ENCODE peak calls at places on chromosomes 12 and 14, in four cellular contexts. One of them, this sample, is unnamed.
A peak's percentile ranks its signal among the peaks of the same experiment; 100 is the strongest.

GRCh38 chr12:46795988-46796387 is 29.8 kb downstream of the SLC38A4 start:
- DNase-seq in H1: no peak
- DNase-seq in HepG2: no peak
- DNase-seq in tibial artery: no peak
- DNase-seq in this sample: no peak

GRCh38 chr12:124646385-124647230 is 79.2 kb upstream of the NCOR2 start:
- DNase-seq in tibial artery: no peak
- DNase-seq in H1: no peak
- DNase-seq in HepG2: no peak
- DNase-seq in this sample: peak; percentile 77

GRCh38 chr12:57586128-57586527 is 4.9 kb upstream of the PIP4K2C start:
- DNase-seq in H1: no peak
- DNase-seq in tibial artery: no peak
- DNase-seq in HepG2: no peak
- DNase-seq in this sample: no peak

GRCh38 chr12:22262309-22262708 is 72.2 kb downstream of the ST8SIA1 start:
- DNase-seq in tibial artery: no peak
- DNase-seq in H1: no peak
- DNase-seq in HepG2: no peak
- DNase-seq in this sample: no peak

GRCh38 chr12:51822956-51823355 is 25.6 kb downstream of the FIGNL2 start:
- DNase-seq in tibial artery: no peak
- DNase-seq in H1: no peak
- DNase-seq in HepG2: no peak
- DNase-seq in this sample: no peak

GRCh38 chr12:59596232-59597143 is 659 bp downstream of the SLC16A7 start:
- DNase-seq in H1: no peak
- DNase-seq in HepG2: peak; percentile 16
- DNase-seq in tibial artery: peak; percentile 92
- DNase-seq in this sample: peak; percentile 83

GRCh38 chr12:28172434-28173030 is 17.7 kb upstream of the CCDC91 start:
- DNase-seq in HepG2: peak; percentile 39
- DNase-seq in H1: no peak
- DNase-seq in tibial artery: no peak
- DNase-seq in this sample: no peak

GRCh38 chr12:92614502-92614901 is 88.3 kb upstream of the PLEKHG7 start:
- DNase-seq in tibial artery: no peak
- DNase-seq in H1: no peak
- DNase-seq in HepG2: no peak
- DNase-seq in this sample: no peak

GRCh38 chr14:99481745-99482099 is 513 bp downstream of the CCNK start:
- DNase-seq in tibial artery: peak; percentile 27
- DNase-seq in H1: no peak
- DNase-seq in HepG2: no peak
- DNase-seq in this sample: no peak

GRCh38 chr12:121748218-121748570 is 35.6 kb downstream of the TMEM120B start:
- DNase-seq in H1: no peak
- DNase-seq in HepG2: no peak
- DNase-seq in tibial artery: no peak
- DNase-seq in this sample: no peak

GRCh38 chr14:33430414-33430813 is 491.7 kb downstream of the NPAS3 start:
- DNase-seq in H1: no peak
- DNase-seq in HepG2: no peak
- DNase-seq in tibial artery: no peak
- DNase-seq in this sample: no peak

GRCh38 chr14:22699801-22700564 is 55.8 kb upstream of the OR6J1 start:
- DNase-seq in tibial artery: no peak
- DNase-seq in HepG2: peak; percentile 100
- DNase-seq in H1: no peak
- DNase-seq in this sample: no peak

GRCh38 chr12:64583395-64584172 is 26.7 kb upstream of the RASSF3 start:
- DNase-seq in H1: no peak
- DNase-seq in tibial artery: no peak
- DNase-seq in HepG2: no peak
- DNase-seq in this sample: no peak

GRCh38 chr12:52212701-52213540 is 20.1 kb upstream of the KRT7 start:
- DNase-seq in H1: no peak
- DNase-seq in tibial artery: peak; percentile 13
- DNase-seq in HepG2: no peak
- DNase-seq in this sample: peak; percentile 22

GRCh38 chr12:80041691-80042090 is 57.6 kb upstream of the OTOGL start:
- DNase-seq in H1: no peak
- DNase-seq in HepG2: no peak
- DNase-seq in tibial artery: no peak
- DNase-seq in this sample: no peak

GRCh38 chr12:14885718-14886201 is at the start of gene MGP:
- DNase-seq in tibial artery: peak; percentile 81
- DNase-seq in HepG2: no peak
- DNase-seq in H1: no peak
- DNase-seq in this sample: no peak

GRCh38 chr12:75565795-75566194 is 54.4 kb upstream of the KRR1 start:
- DNase-seq in HepG2: no peak
- DNase-seq in H1: no peak
- DNase-seq in tibial artery: no peak
- DNase-seq in this sample: no peak

GRCh38 chr14:99611639-99612038 is 7.6 kb upstream of the CCDC85C start:
- DNase-seq in HepG2: no peak
- DNase-seq in H1: no peak
- DNase-seq in tibial artery: no peak
- DNase-seq in this sample: no peak

GRCh38 chr12:2205961-2206360 is 153.2 kb downstream of the CACNA1C start:
- DNase-seq in HepG2: no peak
- DNase-seq in tibial artery: no peak
- DNase-seq in H1: no peak
- DNase-seq in this sample: no peak

GRCh38 chr14:31927348-31927826 is 149.7 kb upstream of the ARHGAP5 start:
- DNase-seq in HepG2: peak; percentile 44
- DNase-seq in H1: no peak
- DNase-seq in tibial artery: no peak
- DNase-seq in this sample: no peak

GRCh38 chr12:120117961-120118709 is 1.6 kb upstream of the RAB35 start:
- DNase-seq in H1: no peak
- DNase-seq in HepG2: peak; percentile 45
- DNase-seq in tibial artery: no peak
- DNase-seq in this sample: no peak

GRCh38 chr12:65835256-65835655 is 11.0 kb downstream of the HMGA2 start:
- DNase-seq in H1: no peak
- DNase-seq in HepG2: no peak
- DNase-seq in tibial artery: no peak
- DNase-seq in this sample: no peak

DNA sequence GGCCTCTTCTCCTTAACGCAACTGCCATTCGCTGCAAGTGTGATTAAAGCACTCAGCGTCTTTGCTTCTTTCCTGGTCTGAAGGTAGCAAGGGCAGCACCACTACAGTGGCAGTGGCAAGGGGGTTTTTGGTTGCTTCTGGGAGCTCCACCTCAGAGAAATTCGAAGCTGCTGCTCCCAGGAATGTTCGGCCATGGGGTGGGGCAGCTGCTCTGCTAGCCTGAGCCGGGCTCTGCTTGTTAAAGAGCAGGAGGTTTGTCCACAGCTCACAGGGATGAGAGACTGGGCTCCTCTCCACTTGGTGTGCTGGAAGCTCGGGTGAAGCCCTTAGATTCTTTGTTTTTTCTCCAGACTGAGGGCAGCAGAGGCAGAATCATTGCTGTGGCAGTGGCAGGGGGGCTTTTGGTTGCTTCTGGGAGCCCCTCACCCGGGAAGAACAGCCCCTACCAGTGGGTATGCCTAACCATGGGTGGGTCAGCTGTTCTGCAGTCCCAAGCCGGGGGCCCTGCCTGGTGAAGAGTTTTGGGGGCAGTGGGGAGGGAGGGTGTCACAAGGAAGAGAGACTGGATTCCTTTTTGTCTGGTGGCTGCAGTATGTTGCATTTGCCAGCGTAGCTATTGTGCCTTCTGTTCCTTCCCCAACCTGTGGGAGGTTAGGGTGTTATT is 340.2 kb downstream of the AEBP2 start:
- DNase-seq in tibial artery: no peak
- DNase-seq in HepG2: no peak
- DNase-seq in H1: no peak
- DNase-seq in this sample: no peak
- H3K4me3 ChIP-seq in tibial artery: peak overlapping the region; percentile 58
- H3K4me3 ChIP-seq in HepG2: no peak overlapping the region
- H3K4me3 ChIP-seq in H1: no peak overlapping the region
- H3K4me3 ChIP-seq in this sample: no peak overlapping the region

DNA sequence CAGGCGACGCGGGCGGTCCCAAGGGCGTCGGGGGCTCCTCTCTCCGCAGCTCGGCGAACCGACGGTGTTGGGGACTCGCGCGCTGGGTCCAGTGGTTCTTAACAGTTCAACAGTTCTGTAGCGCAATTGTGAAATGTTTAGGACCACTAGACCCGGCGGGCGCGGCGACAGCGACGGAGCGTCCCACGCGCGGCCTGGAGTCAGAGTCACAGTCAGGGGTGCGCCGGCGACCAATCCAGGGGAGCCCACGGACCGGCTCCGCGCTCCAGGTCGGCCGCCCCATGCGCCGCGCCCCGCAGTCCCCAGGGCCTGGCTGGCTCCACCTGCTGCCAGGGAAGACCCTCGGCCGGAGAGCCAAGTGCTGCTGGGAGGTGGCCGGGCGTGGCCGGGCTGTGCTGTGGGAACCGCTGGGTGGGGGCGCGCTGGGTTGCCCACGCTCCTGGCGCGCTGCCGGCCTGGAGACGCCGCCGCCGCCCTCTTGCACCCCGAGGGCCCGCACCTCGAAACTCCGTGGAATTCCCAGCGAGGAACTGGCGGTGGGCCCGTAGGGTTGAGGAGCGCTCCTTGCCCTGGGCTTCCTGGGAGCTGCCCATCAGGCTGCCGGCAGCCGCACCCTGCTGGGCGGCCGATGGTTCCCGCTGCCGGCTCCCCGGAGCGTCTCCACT is 20.9 kb upstream of the KIF26A start:
- DNase-seq in HepG2: no peak
- DNase-seq in H1: no peak
- DNase-seq in tibial artery: no peak
- DNase-seq in this sample: no peak
- H3K27ac ChIP-seq in HepG2: no peak overlapping the region
- H3K27ac ChIP-seq in H1: no peak overlapping the region
- H3K27ac ChIP-seq in tibial artery: no peak overlapping the region
- H3K27ac ChIP-seq in this sample: no peak overlapping the region

GRCh38 chr14:20662968-20663731 is 21.2 kb upstream of the RNASE4 start:
- DNase-seq in H1: peak; percentile 96
- DNase-seq in HepG2: peak; percentile 76
- DNase-seq in tibial artery: peak; percentile 50
- DNase-seq in this sample: peak; percentile 55
- H3K4me3 ChIP-seq in H1: peak overlapping the region; percentile 70
- H3K4me3 ChIP-seq in HepG2: peak overlapping the region; percentile 50
- H3K4me3 ChIP-seq in tibial artery: peak overlapping the region; percentile 22
- H3K4me3 ChIP-seq in this sample: no peak overlapping the region

DNA sequence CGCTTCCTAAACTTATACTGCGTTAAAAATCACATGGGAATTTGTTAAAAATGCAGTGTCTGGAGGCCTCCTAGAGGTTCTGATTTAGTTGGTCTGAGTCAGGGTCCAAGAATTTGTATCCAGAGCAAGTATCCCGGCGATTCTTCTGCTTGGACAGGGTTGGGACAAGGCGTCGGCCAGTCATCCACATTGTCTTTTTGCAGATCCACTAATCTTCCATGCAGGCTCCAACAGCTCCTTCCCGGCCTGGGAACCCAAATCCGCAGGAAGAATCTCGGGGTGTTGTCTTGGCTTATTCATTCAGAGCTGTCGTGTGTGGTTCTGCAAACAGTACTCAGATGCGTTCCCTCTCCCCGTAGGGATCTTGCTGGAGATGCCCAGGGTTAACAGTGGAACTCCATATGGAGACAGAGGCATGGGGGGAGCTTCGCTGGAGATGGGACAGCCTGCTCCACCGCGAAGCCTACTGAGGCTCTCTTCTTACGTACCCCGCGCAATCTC is 25.3 kb downstream of the GPRC5D start:
- DNase-seq in H1: no peak
- DNase-seq in HepG2: no peak
- DNase-seq in tibial artery: no peak
- DNase-seq in this sample: no peak
- H3K27ac ChIP-seq in H1: no peak overlapping the region
- H3K27ac ChIP-seq in HepG2: no peak overlapping the region
- H3K27ac ChIP-seq in tibial artery: peak overlapping the region; percentile 40
- H3K27ac ChIP-seq in this sample: no peak overlapping the region

GRCh38 chr12:100356646-100357223 is at the start of gene SLC17A8:
- DNase-seq in HepG2: no peak
- DNase-seq in H1: peak; percentile 13
- DNase-seq in tibial artery: no peak
- DNase-seq in this sample: no peak
- H3K4me3 ChIP-seq in HepG2: peak within 1 kb of the TSS; percentile 27
- H3K4me3 ChIP-seq in H1: no peak within 1 kb of the TSS
- H3K4me3 ChIP-seq in tibial artery: no peak within 1 kb of the TSS
- H3K4me3 ChIP-seq in this sample: no peak within 1 kb of the TSS

DNA sequence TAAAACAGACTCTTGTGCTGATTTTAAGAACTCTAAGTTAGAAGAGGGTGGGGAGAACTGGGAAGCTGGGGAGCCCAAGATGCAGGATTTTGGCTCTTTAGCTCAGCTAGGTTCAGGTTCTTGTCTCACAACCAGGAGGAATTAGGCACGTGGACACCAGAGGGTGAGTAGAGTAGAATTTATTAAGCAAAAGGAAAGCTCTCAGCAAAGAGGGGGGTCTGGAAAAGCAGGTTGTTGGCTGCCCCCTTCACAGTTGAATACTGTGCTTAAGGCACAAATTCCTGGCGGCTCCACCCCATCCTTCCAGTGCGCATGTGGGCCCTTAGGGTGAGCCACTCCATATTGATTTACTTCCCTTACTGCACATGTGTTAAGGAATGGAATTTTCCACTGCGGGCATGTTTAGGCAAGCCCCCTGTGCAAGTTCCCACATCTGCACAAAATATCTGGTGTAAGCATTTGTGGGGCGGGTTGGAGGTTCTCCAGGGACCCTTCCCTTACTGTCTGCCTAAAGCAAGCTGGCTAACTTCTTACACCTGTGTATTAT is 142.0 kb downstream of the BICD1 start:
- DNase-seq in H1: no peak
- DNase-seq in HepG2: no peak
- DNase-seq in tibial artery: no peak
- DNase-seq in this sample: no peak
- H3K27ac ChIP-seq in H1: peak overlapping the region; percentile 9
- H3K27ac ChIP-seq in HepG2: no peak overlapping the region
- H3K27ac ChIP-seq in tibial artery: no peak overlapping the region
- H3K27ac ChIP-seq in this sample: no peak overlapping the region

GRCh38 chr12:18906354-18906753 is 168.4 kb downstream of the CAPZA3 start:
- DNase-seq in HepG2: no peak
- DNase-seq in tibial artery: peak; percentile 41
- DNase-seq in H1: no peak
- DNase-seq in this sample: no peak
- H3K4me3 ChIP-seq in HepG2: no peak overlapping the region
- H3K4me3 ChIP-seq in tibial artery: no peak overlapping the region
- H3K4me3 ChIP-seq in H1: no peak overlapping the region
- H3K4me3 ChIP-seq in this sample: no peak overlapping the region